ENCODE peak calls at places on chromosomes 16 and 17, in five cellular contexts. A, F, V, G and S are unnamed samples. For H3K4me1, the result is how much of the 10 kb centered on the place peaks cover.

GRCh38 chr16:35733971-35734702 is 2274.7 kb downstream of the TP53TG3F start:
- DNase-seq in A (no peak), F (no peak), V (no peak), G (no peak), S (no peak)

GRCh38 chr16:85664580-85665372 is 24.0 kb downstream of the GINS2 start:
- DNase-seq in A (no peak), F (no peak), V (no peak), G (no peak), S (no peak)

GRCh38 chr16:78177927-78178326 is 78.5 kb downstream of the WWOX start:
- DNase-seq in A (no peak), F (peak), V (no peak), G (no peak), S (no peak)

GRCh38 chr16:9904526-9904925 is 277.7 kb downstream of the GRIN2A start:
- DNase-seq in A (no peak), F (no peak), V (no peak), G (no peak), S (no peak)

GRCh38 chr16:15897834-15898254 is 9.4 kb upstream of the CEP20 start:
- DNase-seq in A (no peak), F (no peak), V (no peak), G (no peak), S (no peak)

GRCh38 chr16:861446-861845 is 60.9 kb upstream of the GNG13 start:
- DNase-seq in A (no peak), F (no peak), V (no peak), G (no peak), S (no peak)

GRCh38 chr17:61444831-61445230 is 7.4 kb upstream of the TBX4 start:
- DNase-seq in A (no peak), F (no peak), V (no peak), G (no peak), S (peak)

GRCh38 chr17:48542956-48543853 is 1.7 kb downstream of the HOXB2 start:
- DNase-seq in A (peak), F (peak), V (peak), G (no peak), S (peak)

GRCh38 chr17:39926588-39927100 is 757 bp downstream of the ORMDL3 start:
- DNase-seq in A (peak), F (peak), V (peak), G (no peak), S (no peak)

GRCh38 chr16:14497245-14498082 is 132.6 kb downstream of the PARN start:
- DNase-seq in A (no peak), F (no peak), V (no peak), G (no peak), S (no peak)

GRCh38 chr17:33233855-33234228 is 59.3 kb downstream of the ASIC2 start:
- DNase-seq in A (no peak), F (peak), V (no peak), G (no peak), S (no peak)

GRCh38 chr16:56775162-56775561 is 45.2 kb downstream of the NUP93 start:
- DNase-seq in A (no peak), F (no peak), V (no peak), G (no peak), S (no peak)
- H3K4me1 ChIP-seq in A (under half), F (under half), V (under half), G (under half), S (under half)

GRCh38 chr17:75069783-75070182 is 18.0 kb upstream of the SLC16A5 start:
- DNase-seq in A (no peak), F (peak), V (no peak), G (no peak), S (no peak)
- H3K27ac ChIP-seq in A (no peak), F (no peak), V (no peak), G (no peak), S (no peak)

GRCh38 chr16:84557059-84557458 is 52.6 kb upstream of the MEAK7 start:
- DNase-seq in A (no peak), F (no peak), V (no peak), G (no peak), S (no peak)
- H3K4me1 ChIP-seq in A (under half), F (under half), V (under half), G (under half), S (under half)

GRCh38 chr17:38574712-38575111 is 31.0 kb downstream of the SRCIN1 start:
- DNase-seq in A (no peak), F (no peak), V (no peak), G (no peak), S (no peak)

GRCh38 chr17:38572292-38572664 is 33.5 kb downstream of the SRCIN1 start:
- DNase-seq in A (no peak), F (no peak), V (no peak), G (no peak), S (no peak)

GRCh38 chr17:38569701-38570512 is 35.8 kb downstream of the SRCIN1 start:
- DNase-seq in A (no peak), F (no peak), V (no peak), G (no peak), S (no peak)

GRCh38 chr17:38571833-38572274 is 33.9 kb downstream of the SRCIN1 start:
- DNase-seq in A (no peak), F (no peak), V (no peak), G (no peak), S (no peak)

DNA sequence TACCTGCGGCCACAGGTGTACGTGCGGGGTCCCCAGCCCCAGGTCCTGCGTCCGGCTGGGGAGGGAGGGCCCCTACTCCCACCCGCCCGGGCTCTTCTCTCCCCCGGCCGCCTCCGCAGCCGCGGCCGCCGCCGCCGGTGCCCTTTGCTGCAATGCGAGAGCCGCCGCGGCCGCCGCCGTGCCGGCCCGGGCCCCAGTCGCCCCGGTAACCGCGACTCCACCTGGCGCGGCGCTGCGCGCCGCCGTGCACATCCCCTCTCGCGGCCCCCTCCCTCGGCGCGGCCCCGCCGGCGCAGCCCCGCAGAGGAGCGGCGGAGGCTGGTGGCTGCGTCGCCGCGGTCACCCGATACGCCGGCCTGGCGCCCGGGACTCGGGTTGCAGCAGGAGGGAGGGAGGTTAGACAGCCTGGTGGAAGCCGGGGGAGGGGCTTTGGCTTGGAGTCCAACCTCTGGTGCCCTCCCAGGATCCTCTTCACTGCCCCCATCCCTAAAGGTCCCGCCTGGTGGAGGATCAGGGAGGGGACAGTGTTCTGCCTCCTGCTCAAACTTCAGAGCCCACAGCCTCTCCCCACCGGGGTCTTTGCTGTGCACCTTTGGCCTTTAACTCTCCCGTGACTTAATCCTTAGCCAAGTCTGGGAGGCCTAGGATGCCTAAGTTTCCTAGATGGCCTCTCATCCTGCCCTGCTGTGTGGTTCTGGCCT is 32.9 kb downstream of the SRCIN1 start:
- DNase-seq in A (peak), F (no peak), V (no peak), G (no peak), S (no peak)
- H3K27ac ChIP-seq in A (no peak), F (no peak), V (no peak), G (no peak), S (no peak)

DNA sequence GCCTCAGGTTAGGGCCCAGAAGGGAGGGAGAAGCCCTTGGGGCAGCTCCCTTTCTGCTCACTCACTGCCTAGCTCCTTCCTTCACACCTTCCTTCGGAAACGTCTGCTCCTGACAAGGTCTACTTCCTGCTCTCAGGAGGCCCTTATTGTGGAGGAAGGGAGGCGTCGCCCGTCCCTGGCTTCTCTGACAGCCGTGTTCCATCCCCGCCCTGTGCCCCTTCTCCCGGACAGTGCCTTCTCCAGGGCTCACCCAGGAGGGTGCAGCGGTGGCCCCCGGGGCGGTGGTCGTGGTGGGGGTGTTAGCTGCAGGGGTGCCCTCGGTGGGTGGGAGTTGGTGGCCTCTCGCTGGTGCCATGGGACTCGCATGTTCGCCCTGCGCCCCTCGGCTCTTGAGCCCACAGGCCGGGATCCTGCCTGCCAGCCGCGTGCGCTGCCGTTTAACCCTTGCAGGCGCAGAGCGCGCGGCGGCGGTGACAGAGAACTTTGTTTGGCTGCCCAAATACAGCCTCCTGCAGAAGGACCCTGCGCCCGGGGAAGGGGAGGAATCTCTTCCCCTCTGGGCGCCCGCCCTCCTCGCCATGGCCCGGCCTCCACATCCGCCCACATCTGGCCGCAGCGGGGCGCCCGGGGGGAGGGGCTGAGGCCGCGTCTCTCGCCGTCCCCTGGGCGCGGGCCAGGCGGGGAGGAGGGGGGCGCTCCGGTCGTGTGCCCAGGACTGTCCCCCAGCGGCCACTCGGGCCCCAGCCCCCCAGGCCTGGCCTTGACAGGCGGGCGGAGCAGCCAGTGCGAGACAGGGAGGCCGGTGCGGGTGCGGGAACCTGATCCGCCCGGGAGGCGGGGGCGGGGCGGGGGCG is 231.9 kb downstream of the SEC14L1 start:
- DNase-seq in A (peak), F (peak), V (peak), G (peak), S (peak)
- H3K4me1 ChIP-seq in A (under half), F (under half), V (half or more), G (half or more), S (under half)